ENCODE peak calls at places on chromosomes 7 and 10, in nine cellular contexts. Z, K, F, Q, O, N, W, I and L are unnamed samples.

GRCh38 chr7:112462236-112462635 is 12.0 kb downstream of the IFRD1 start:
- DNase-seq in Z (peak; percentile 74), K (peak; percentile 66), F (no peak), Q (no peak), O (peak; percentile 34), N (peak; percentile 63), W (peak; percentile 65), I (peak; percentile 86), L (no peak)

GRCh38 chr7:26653430-26653911 is 210.9 kb downstream of the SKAP2 start:
- DNase-seq in Z (no peak), K (peak; percentile 69), F (no peak), Q (no peak), O (peak; percentile 68), N (no peak), W (no peak), I (peak; percentile 45), L (no peak)

GRCh38 chr7:130324270-130324669 is 20.3 kb upstream of the CPA5 start:
- DNase-seq in Z (peak; percentile 20), K (no peak), F (no peak), Q (no peak), O (no peak), N (no peak), W (no peak), I (no peak), L (no peak)

GRCh38 chr7:75611557-75612178 is 119.5 kb downstream of the SPDYE5 start:
- DNase-seq in Z (no peak), K (peak; percentile 99), F (peak; percentile 86), Q (no peak), O (peak; percentile 16), N (no peak), W (peak; percentile 99), I (no peak), L (no peak)

GRCh38 chr7:360454-361100 is 70.6 kb downstream of the FOXL3 start:
- DNase-seq in Z (no peak), K (no peak), F (peak; percentile 8), Q (no peak), O (no peak), N (no peak), W (no peak), I (no peak), L (no peak)

GRCh38 chr10:113060221-113061053 is 110.4 kb downstream of the TCF7L2 start:
- DNase-seq in Z (no peak), K (no peak), F (peak; percentile 78), Q (no peak), O (peak; percentile 44), N (no peak), W (no peak), I (peak; percentile 72), L (no peak)

GRCh38 chr10:7408003-7408493 is 2.8 kb downstream of the SFMBT2 start:
- DNase-seq in Z (peak; percentile 36), K (peak; percentile 56), F (peak; percentile 60), Q (peak; percentile 32), O (peak; percentile 48), N (peak; percentile 16), W (peak; percentile 54), I (no peak), L (peak; percentile 20)

GRCh38 chr10:31581741-31582323 is 262.8 kb downstream of the ZEB1 start:
- DNase-seq in Z (no peak), K (no peak), F (no peak), Q (no peak), O (no peak), N (no peak), W (no peak), I (no peak), L (no peak)

GRCh38 chr7:636396-636795 is 90.1 kb upstream of the DNAAF5 start:
- DNase-seq in Z (no peak), K (no peak), F (no peak), Q (peak; percentile 23), O (no peak), N (peak; percentile 85), W (no peak), I (no peak), L (peak; percentile 27)

GRCh38 chr10:14554843-14555205 is 219.9 kb downstream of the FAM107B start:
- DNase-seq in Z (no peak), K (no peak), F (no peak), Q (no peak), O (no peak), N (no peak), W (no peak), I (no peak), L (no peak)

GRCh38 chr10:125808047-125808446 is 15.0 kb downstream of the UROS start:
- DNase-seq in Z (no peak), K (no peak), F (no peak), Q (no peak), O (no peak), N (no peak), W (no peak), I (no peak), L (no peak)

GRCh38 chr10:106857728-106858127 is 306.8 kb downstream of the SORCS1 start:
- DNase-seq in Z (no peak), K (no peak), F (no peak), Q (no peak), O (no peak), N (no peak), W (no peak), I (no peak), L (no peak)

GRCh38 chr10:98555011-98555619 is 108.4 kb upstream of the HPS1 start:
- DNase-seq in Z (no peak), K (no peak), F (no peak), Q (no peak), O (no peak), N (no peak), W (no peak), I (no peak), L (no peak)

GRCh38 chr10:103733002-103733419 is 122.4 kb downstream of the SH3PXD2A start:
- DNase-seq in Z (no peak), K (no peak), F (no peak), Q (no peak), O (no peak), N (no peak), W (no peak), I (no peak), L (no peak)

GRCh38 chr7:99733448-99733847 is 1.5 kb downstream of the CYP3A7 start:
- DNase-seq in Z (no peak), K (no peak), F (no peak), Q (no peak), O (no peak), N (peak; percentile 29), W (no peak), I (no peak), L (no peak)

GRCh38 chr7:155635817-155636216 is 8.6 kb upstream of the RBM33 start:
- DNase-seq in Z (no peak), K (no peak), F (no peak), Q (no peak), O (no peak), N (no peak), W (no peak), I (no peak), L (no peak)
- H3K9me3 ChIP-seq in Z (peaks cover 25% of the 10 kb centered on the region), K (no peaks in the 10 kb centered on the region), F (peaks cover 43% of the 10 kb centered on the region), Q (no peaks in the 10 kb centered on the region), O (no peaks in the 10 kb centered on the region), N (peaks cover 63% of the 10 kb centered on the region), W (no peaks in the 10 kb centered on the region), I (peaks cover 2% of the 10 kb centered on the region), L (peaks cover 12% of the 10 kb centered on the region)

GRCh38 chr7:157018997-157019591 is 8.6 kb upstream of the MNX1 start:
- DNase-seq in Z (no peak), K (no peak), F (no peak), Q (no peak), O (no peak), N (no peak), W (no peak), I (no peak), L (no peak)
- H3K9me3 ChIP-seq in Z (no peaks in the 10 kb centered on the region), K (no peaks in the 10 kb centered on the region), F (no peaks in the 10 kb centered on the region), Q (no peaks in the 10 kb centered on the region), O (no peaks in the 10 kb centered on the region), N (no peaks in the 10 kb centered on the region), W (no peaks in the 10 kb centered on the region), I (no peaks in the 10 kb centered on the region), L (no peaks in the 10 kb centered on the region)

GRCh38 chr7:123936388-123936787 is 11.3 kb downstream of the SPAM1 start:
- DNase-seq in Z (no peak), K (no peak), F (no peak), Q (no peak), O (no peak), N (no peak), W (no peak), I (no peak), L (no peak)

GRCh38 chr7:123939784-123940183 is 14.7 kb downstream of the SPAM1 start:
- DNase-seq in Z (no peak), K (no peak), F (no peak), Q (no peak), O (no peak), N (no peak), W (no peak), I (peak; percentile 26), L (no peak)

GRCh38 chr7:123944395-123944794 is 19.4 kb downstream of the SPAM1 start:
- DNase-seq in Z (no peak), K (no peak), F (no peak), Q (no peak), O (no peak), N (no peak), W (no peak), I (no peak), L (no peak)

GRCh38 chr7:123945938-123946337 is 20.9 kb downstream of the SPAM1 start:
- DNase-seq in Z (no peak), K (no peak), F (no peak), Q (no peak), O (no peak), N (no peak), W (no peak), I (no peak), L (no peak)

GRCh38 chr7:123941391-123942180 is 16.5 kb downstream of the SPAM1 start:
- DNase-seq in Z (no peak), K (no peak), F (no peak), Q (no peak), O (no peak), N (no peak), W (no peak), I (no peak), L (no peak)
- H3K9me3 ChIP-seq in Z (no peaks in the 10 kb centered on the region), K (no peaks in the 10 kb centered on the region), F (no peaks in the 10 kb centered on the region), Q (no peaks in the 10 kb centered on the region), O (no peaks in the 10 kb centered on the region), N (no peaks in the 10 kb centered on the region), W (no peaks in the 10 kb centered on the region), I (no peaks in the 10 kb centered on the region), L (no peaks in the 10 kb centered on the region)

GRCh38 chr7:158449942-158450341 is 137.7 kb downstream of the PTPRN2 start:
- DNase-seq in Z (no peak), K (no peak), F (no peak), Q (no peak), O (no peak), N (no peak), W (no peak), I (no peak), L (no peak)

GRCh38 chr7:158450476-158451124 is 137.0 kb downstream of the PTPRN2 start:
- DNase-seq in Z (no peak), K (no peak), F (no peak), Q (no peak), O (no peak), N (no peak), W (no peak), I (no peak), L (no peak)

GRCh38 chr7:158449266-158449665 is 138.4 kb downstream of the PTPRN2 start:
- DNase-seq in Z (no peak), K (no peak), F (no peak), Q (no peak), O (no peak), N (no peak), W (no peak), I (no peak), L (no peak)

GRCh38 chr7:158447206-158448171 is 140.1 kb downstream of the PTPRN2 start:
- DNase-seq in Z (no peak), K (no peak), F (no peak), Q (no peak), O (no peak), N (no peak), W (no peak), I (no peak), L (no peak)

GRCh38 chr7:158448701-158449100 is 138.9 kb downstream of the PTPRN2 start:
- DNase-seq in Z (no peak), K (no peak), F (no peak), Q (no peak), O (no peak), N (no peak), W (no peak), I (no peak), L (no peak)
- H3K9me3 ChIP-seq in Z (peaks cover 3% of the 10 kb centered on the region), K (no peaks in the 10 kb centered on the region), F (no peaks in the 10 kb centered on the region), Q (no peaks in the 10 kb centered on the region), O (no peaks in the 10 kb centered on the region), N (no peaks in the 10 kb centered on the region), W (no peaks in the 10 kb centered on the region), I (no peaks in the 10 kb centered on the region), L (no peaks in the 10 kb centered on the region)